ENCODE peak calls at places on chromosomes 4 and X, in six cellular contexts. D is activated T-cell treated with anti-CD3 and anti-CD28 coated beads, Interleukin-2, amount 50 U/mL, for 72 hours; C is RCC 7860; O is G401; A is Right ventricle myocardium superior; N is HS-5. I is an unnamed sample.

GRCh38 chrX:106177106-106177981 is 9.2 kb downstream of the PWWP3B start:
- DNase-seq in D (no peak), C (no peak), O (no peak), A (peak), N (no peak), I (no peak)

GRCh38 chrX:115690554-115691216 is 129.7 kb downstream of the PLS3 start:
- DNase-seq in D (peak), C (peak), O (peak), A (no peak), N (peak), I (peak)

GRCh38 chr4:90127706-90128345 is 632 bp downstream of the CCSER1 start:
- DNase-seq in D (no peak), C (no peak), O (peak), A (no peak), N (no peak), I (peak)

GRCh38 chrX:9282325-9282724 is 182.5 kb upstream of the TBL1X start:
- DNase-seq in D (no peak), C (no peak), O (no peak), A (no peak), N (no peak), I (no peak)

GRCh38 chr4:112589207-112589606 is 47.5 kb downstream of the ZGRF1 start:
- DNase-seq in D (no peak), C (peak), O (no peak), A (no peak), N (no peak), I (no peak)

GRCh38 chr4:156662921-156663320 is 308.7 kb downstream of the PDGFC start:
- DNase-seq in D (no peak), C (no peak), O (no peak), A (no peak), N (no peak), I (no peak)

GRCh38 chr4:158253350-158253980 is 43.2 kb downstream of the TMEM144 start:
- DNase-seq in D (peak), C (no peak), O (peak), A (no peak), N (peak), I (peak)

GRCh38 chrX:10039821-10040793 is 72.9 kb downstream of the CLDN34 start:
- DNase-seq in D (no peak), C (peak), O (no peak), A (no peak), N (no peak), I (no peak)

GRCh38 chr4:27463816-27464215 is 603.2 kb downstream of the STIM2 start:
- DNase-seq in D (no peak), C (peak), O (no peak), A (no peak), N (peak), I (no peak)

GRCh38 chrX:22746081-22746480 is 253.7 kb upstream of the DDX53 start:
- DNase-seq in D (no peak), C (no peak), O (no peak), A (peak), N (no peak), I (no peak)

GRCh38 chr4:94181815-94182214 is 25.9 kb upstream of the SMARCAD1 start:
- DNase-seq in D (no peak), C (no peak), O (no peak), A (no peak), N (no peak), I (no peak)

GRCh38 chr4:80423553-80424224 is 88.2 kb downstream of the CFAP299 start:
- DNase-seq in D (no peak), C (no peak), O (no peak), A (no peak), N (no peak), I (no peak)

GRCh38 chr4:5940470-5941203 is 47.8 kb upstream of the CRMP1 start:
- DNase-seq in D (no peak), C (no peak), O (no peak), A (no peak), N (no peak), I (no peak)

GRCh38 chr4:74284074-74284473 is 24.2 kb upstream of the EPGN start:
- DNase-seq in D (no peak), C (peak), O (no peak), A (no peak), N (peak), I (no peak)

GRCh38 chr4:119785963-119786362 is 157.4 kb upstream of the PDE5A start:
- DNase-seq in D (no peak), C (no peak), O (no peak), A (no peak), N (no peak), I (no peak)

I was measured in activated CD4-positive, alpha-beta T cell treated with anti-CD3 and anti-CD28 coated beads for 48 hours.